ENCODE peak calls at places on chromosomes 4 and X, in seven cellular contexts. K is naive thymus-derived CD4-positive, alpha-beta T cell; S is kidney tubule cell; E is sciatic nerve; H is NCI-H187; N is stimulated activated naive CD4-positive, alpha-beta T cell treated with Interleukin-2 at 50 U/mL for 16 hours; L is non-pigmented ciliary epithelial cell. B is an unnamed sample.

GRCh38 chr4:76590847-76591281 is 155.8 kb downstream of the SHROOM3 start:
- DNase-seq in K (no peak), S (peak), E (no peak), H (no peak), N (no peak), L (no peak), B (no peak)

GRCh38 chr4:73259552-73260140 is 1.0 kb upstream of the ANKRD17 start:
- DNase-seq in K (no peak), S (no peak), E (no peak), H (no peak), N (no peak), L (peak), B (no peak)

GRCh38 chr4:184470785-184471110 is 3.6 kb downstream of the IRF2 start:
- DNase-seq in K (no peak), S (no peak), E (no peak), H (no peak), N (no peak), L (no peak), B (no peak)

GRCh38 chrX:39613997-39614679 is 483.6 kb downstream of the BCOR start:
- DNase-seq in K (no peak), S (peak), E (no peak), H (peak), N (peak), L (no peak), B (peak)

GRCh38 chr4:185479507-185479971 is 8.0 kb upstream of the CCDC110 start:
- DNase-seq in K (no peak), S (no peak), E (no peak), H (no peak), N (no peak), L (no peak), B (no peak)

GRCh38 chr4:10960386-10960785 is 275.8 kb upstream of the CLNK start:
- DNase-seq in K (no peak), S (no peak), E (no peak), H (no peak), N (no peak), L (no peak), B (no peak)

GRCh38 chrX:140733766-140734342 is 24.3 kb downstream of the LINC00632 start:
- DNase-seq in K (peak), S (peak), E (no peak), H (no peak), N (no peak), L (no peak), B (no peak)

GRCh38 chr4:156512622-156513021 is 459.0 kb downstream of the PDGFC start:
- DNase-seq in K (no peak), S (no peak), E (no peak), H (no peak), N (no peak), L (no peak), B (no peak)

GRCh38 chr4:107317596-107317995 is 281.5 kb upstream of the DKK2 start:
- DNase-seq in K (no peak), S (no peak), E (no peak), H (no peak), N (no peak), L (peak), B (no peak)

GRCh38 chrX:46681849-46682248 is 77.1 kb downstream of the SLC9A7 start:
- DNase-seq in K (no peak), S (no peak), E (no peak), H (no peak), N (no peak), L (no peak), B (no peak)

GRCh38 chrX:1400049-1400448 is 8.1 kb upstream of the SLC25A6 start:
- DNase-seq in K (no peak), S (no peak), E (peak), H (no peak), N (no peak), L (no peak), B (no peak)

GRCh38 chrX:55489315-55490009 is at the start of gene USP51:
- DNase-seq in K (no peak), S (peak), E (peak), H (no peak), N (peak), L (no peak), B (no peak)

GRCh38 chr4:73998040-73999011 is at the start of gene CXCL5:
- DNase-seq in K (no peak), S (peak), E (peak), H (no peak), N (no peak), L (no peak), B (no peak)

GRCh38 chr4:184684491-184685189 is 35.1 kb downstream of the PRIMPOL start:
- DNase-seq in K (no peak), S (no peak), E (no peak), H (no peak), N (no peak), L (no peak), B (no peak)

GRCh38 chrX:20571611-20572010 is 304.9 kb upstream of the RPS6KA3 start:
- DNase-seq in K (no peak), S (peak), E (no peak), H (no peak), N (no peak), L (no peak), B (no peak)

GRCh38 chrX:108468486-108468885 is 28.8 kb downstream of the COL4A5 start:
- DNase-seq in K (no peak), S (no peak), E (no peak), H (no peak), N (no peak), L (peak), B (no peak)

GRCh38 chr4:100849319-100849718 is 331.5 kb upstream of the EMCN start:
- DNase-seq in K (no peak), S (no peak), E (no peak), H (no peak), N (no peak), L (no peak), B (no peak)

GRCh38 chr4:47122592-47123291 is 91.4 kb downstream of the GABRB1 start:
- DNase-seq in K (peak), S (peak), E (peak), H (peak), N (peak), L (peak), B (no peak)

GRCh38 chr4:138510053-138510452 is 267.9 kb upstream of the SLC7A11 start:
- DNase-seq in K (no peak), S (no peak), E (no peak), H (no peak), N (no peak), L (peak), B (no peak)

GRCh38 chrX:147953976-147954375 is 27.2 kb upstream of the FMR1NB start:
- DNase-seq in K (no peak), S (no peak), E (peak), H (peak), N (no peak), L (no peak), B (no peak)

GRCh38 chr4:8182858-8183725 is 16.0 kb upstream of the SH3TC1 start:
- DNase-seq in K (no peak), S (peak), E (peak), H (no peak), N (no peak), L (no peak), B (no peak)

GRCh38 chr4:17385403-17385802 is 126.5 kb downstream of the QDPR start:
- DNase-seq in K (no peak), S (peak), E (no peak), H (no peak), N (peak), L (peak), B (no peak)

GRCh38 chr4:99998062-99998880 is 48.2 kb upstream of the H2AZ1 start:
- DNase-seq in K (no peak), S (peak), E (no peak), H (no peak), N (no peak), L (no peak), B (no peak)

GRCh38 chrX:153374426-153374825 is 26.7 kb downstream of the PNMA6E start:
- DNase-seq in K (no peak), S (no peak), E (no peak), H (no peak), N (no peak), L (no peak), B (no peak)

GRCh38 chr4:53019485-53020382 is 157.6 kb downstream of the RASL11B start:
- DNase-seq in K (no peak), S (peak), E (no peak), H (no peak), N (no peak), L (peak), B (no peak)

GRCh38 chr4:81828991-81829390 is 357.3 kb upstream of the RASGEF1B start:
- DNase-seq in K (no peak), S (peak), E (no peak), H (no peak), N (no peak), L (no peak), B (no peak)

GRCh38 chr4:84877051-84877833 is 89.2 kb downstream of the WDFY3 start:
- DNase-seq in K (no peak), S (peak), E (no peak), H (no peak), N (no peak), L (no peak), B (no peak)

GRCh38 chr4:73450398-73451004 is 14.5 kb downstream of the AFP start:
- DNase-seq in K (no peak), S (peak), E (no peak), H (peak), N (no peak), L (peak), B (peak)

B was measured in NCI-H2107.